ENCODE peak calls at places on chromosome 14, in six cellular contexts. P, R, V, W, B and T are unnamed samples. For H3K9me3, the result is how much of the 10 kb centered on the place peaks cover.

GRCh38 chr14:69996197-69996596 is 117.0 kb downstream of the SMOC1 start:
- DNase-seq in R (no peak), B (no peak), P (no peak), W (peak), V (no peak), T (no peak)

GRCh38 chr14:98466807-98467206 is 805.2 kb downstream of the BCL11B start:
- DNase-seq in W (no peak), R (no peak), B (no peak), P (no peak), V (no peak), T (no peak)

GRCh38 chr14:78674820-78675219 is 504.6 kb downstream of the NRXN3 start:
- DNase-seq in R (no peak), V (no peak), B (no peak), W (no peak), P (no peak), T (no peak)

GRCh38 chr14:37588956-37589737 is 5.9 kb downstream of the FOXA1 start:
- DNase-seq in W (no peak), V (no peak), P (no peak), B (peak), R (no peak), T (peak)

GRCh38 chr14:48792376-48793024 is 793.7 kb downstream of the RPS29 start:
- DNase-seq in V (no peak), W (peak), R (no peak), B (peak), P (no peak), T (peak)

GRCh38 chr14:101960225-101960624 is 4.1 kb upstream of the DYNC1H1 start:
- DNase-seq in R (no peak), V (no peak), P (peak), B (peak), W (no peak), T (no peak)

GRCh38 chr14:31567651-31568050 is 6.4 kb downstream of the NUBPL start:
- DNase-seq in V (no peak), P (no peak), R (no peak), B (no peak), W (no peak), T (no peak)

GRCh38 chr14:54038724-54039123 is 82.1 kb upstream of the BMP4 start:
- DNase-seq in P (no peak), W (no peak), R (no peak), B (peak), V (no peak), T (no peak)

GRCh38 chr14:77024171-77024627 is 4.3 kb downstream of the IRF2BPL start:
- DNase-seq in P (no peak), B (peak), W (peak), V (peak), R (no peak), T (peak)

GRCh38 chr14:59728294-59728693 is 142.3 kb downstream of the RTN1 start:
- DNase-seq in P (no peak), W (no peak), V (no peak), B (no peak), R (no peak), T (no peak)

GRCh38 chr14:34874386-34875030 is 652 bp downstream of the BAZ1A start:
- DNase-seq in V (peak), W (peak), R (no peak), P (peak), B (peak), T (peak)

GRCh38 chr14:78403278-78403815 is 233.2 kb downstream of the NRXN3 start:
- DNase-seq in W (peak), B (no peak), R (no peak), P (no peak), V (no peak), T (no peak)

GRCh38 chr14:74419086-74419485 is 6.9 kb downstream of the SYNDIG1L start:
- DNase-seq in V (no peak), W (no peak), R (no peak), P (no peak), B (no peak), T (no peak)

GRCh38 chr14:56339855-56340701 is 221.9 kb downstream of the PELI2 start:
- DNase-seq in R (peak), V (peak), W (peak), B (peak), P (peak), T (peak)

GRCh38 chr14:56342419-56342901 is 224.2 kb downstream of the PELI2 start:
- DNase-seq in V (no peak), B (no peak), P (no peak), R (no peak), W (no peak), T (no peak)

GRCh38 chr14:56338674-56339073 is 220.5 kb downstream of the PELI2 start:
- DNase-seq in W (no peak), R (no peak), B (no peak), V (no peak), P (no peak), T (no peak)

GRCh38 chr14:56341766-56342418 is 223.7 kb downstream of the PELI2 start:
- DNase-seq in R (peak), V (no peak), P (no peak), W (no peak), B (no peak), T (no peak)

DNA sequence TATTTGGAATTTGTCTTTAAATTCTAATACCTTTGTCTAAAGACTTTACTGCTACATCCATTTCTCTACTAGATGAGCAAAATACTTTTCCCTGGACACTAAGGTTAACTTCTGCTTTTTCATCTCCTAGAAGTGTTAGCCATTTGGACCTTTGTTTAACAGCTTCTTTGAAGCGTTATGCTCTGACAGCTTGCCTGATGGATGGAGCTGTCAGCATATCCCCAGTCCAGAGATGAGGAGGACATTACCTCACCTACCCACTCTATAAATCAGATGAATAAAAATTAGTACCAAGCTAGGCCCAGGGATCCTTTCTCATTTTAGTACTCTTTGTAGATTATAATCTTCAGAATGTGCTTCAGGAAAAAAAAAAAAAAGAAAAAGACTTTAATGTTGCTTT is 222.7 kb downstream of the PELI2 start:
- DNase-seq in R (no peak), P (no peak), V (no peak), W (no peak), B (no peak), T (no peak)
- H3K27ac ChIP-seq in R (no peak), P (peak), V (no peak), W (no peak), B (no peak), T (no peak)

DNA sequence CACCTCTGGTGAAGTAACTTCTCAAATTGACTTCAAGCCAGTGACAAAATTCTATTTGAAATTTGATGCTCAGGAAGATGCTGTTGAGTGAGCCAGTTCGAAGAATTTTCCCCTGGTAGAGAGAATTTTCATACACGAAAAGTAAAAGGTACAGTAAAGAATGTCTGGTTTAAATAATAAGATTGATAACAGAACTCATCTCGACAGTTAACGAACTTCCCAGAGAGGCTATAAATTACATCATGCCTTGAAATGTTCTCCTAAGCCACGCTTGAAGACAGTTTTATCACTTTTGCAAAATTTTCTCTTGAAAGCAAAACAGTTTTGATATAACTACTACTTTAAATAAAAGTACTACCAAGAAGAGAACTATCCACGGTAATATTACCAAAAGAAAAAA is 14.4 kb upstream of the OR11G2 start:
- DNase-seq in B (no peak), P (no peak), W (no peak), V (no peak), R (no peak), T (no peak)
- H3K9me3 ChIP-seq in B (under half), P (under half), W (under half), V (under half), R (under half), T (under half)

GRCh38 chr14:58354817-58355216 is 40.9 kb upstream of the TOMM20L start:
- DNase-seq in R (no peak), B (no peak), P (no peak), W (no peak), V (no peak), T (no peak)

GRCh38 chr14:58356268-58356667 is 39.5 kb upstream of the TOMM20L start:
- DNase-seq in P (no peak), R (peak), B (no peak), W (no peak), V (no peak), T (no peak)

GRCh38 chr14:58353516-58354299 is 42.0 kb upstream of the TOMM20L start:
- DNase-seq in B (no peak), P (no peak), R (no peak), W (no peak), V (no peak), T (peak)
- H3K4me3 ChIP-seq in B (no peak), P (peak), R (no peak), W (no peak), V (peak), T (no peak)

DNA sequence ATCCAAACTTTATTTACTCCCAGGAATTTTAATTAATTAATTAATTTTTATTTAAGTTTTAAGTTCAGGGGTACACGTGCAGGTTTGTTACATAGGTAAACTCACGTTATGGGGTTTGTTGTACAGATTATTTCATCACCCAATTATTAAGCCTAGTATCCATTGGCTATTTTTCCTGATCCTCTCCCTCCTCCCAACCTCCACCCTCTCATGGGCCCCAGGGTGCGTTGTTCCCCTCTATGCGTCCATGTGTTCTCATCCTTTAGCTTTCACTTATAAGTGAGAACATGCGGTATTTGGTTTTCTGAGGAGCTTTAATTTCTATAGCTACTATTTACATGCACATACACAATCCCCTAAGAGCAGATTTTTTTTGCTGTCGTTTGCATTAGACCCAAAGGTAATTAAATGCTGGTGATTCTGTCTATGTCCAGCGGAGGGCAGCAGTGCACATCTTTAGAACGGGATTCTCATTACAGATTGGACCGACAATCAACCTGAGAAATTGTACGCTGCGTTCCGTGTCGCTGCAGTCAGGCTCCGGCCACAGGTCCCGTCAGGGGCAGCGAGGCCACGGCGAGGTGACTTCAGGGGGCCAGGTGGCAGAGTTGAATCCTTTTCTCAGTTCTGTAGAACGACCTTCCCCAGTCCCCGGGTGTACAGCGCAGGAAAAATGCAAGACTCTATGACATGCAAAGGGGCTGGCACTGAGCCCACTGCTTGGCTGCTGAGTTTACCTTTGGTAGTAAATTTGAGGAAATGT is 11.6 kb downstream of the TMEM30B start:
- DNase-seq in B (peak), V (peak), W (peak), R (no peak), P (peak), T (peak)
- H3K27ac ChIP-seq in B (no peak), V (no peak), W (no peak), R (no peak), P (no peak), T (no peak)